ENCODE peak calls at places on chromosomes 12 and 14, in nine cellular contexts. S is neural progenitor cell, T is HCT116, F is hepatocyte, B is SK-N-SH, Q is OCI-LY7, R is PC-3, I is GM23248, W is MM.1S. Z is an unnamed sample.

GRCh38 chr14:52054678-52055077 is 14.2 kb downstream of the NID2 start:
- DNase-seq in B (no peak), W (no peak), Q (no peak), R (no peak), I (no peak), S (no peak), T (no peak), F (no peak), Z (no peak)

GRCh38 chr12:47098099-47098498 is 18.3 kb upstream of the AMIGO2 start:
- DNase-seq in Q (no peak), B (no peak), W (no peak), I (no peak), F (no peak), S (no peak), T (no peak), R (no peak), Z (no peak)

GRCh38 chr14:37708481-37708880 is 113.1 kb downstream of the TTC6 start:
- DNase-seq in S (no peak), R (no peak), F (no peak), Q (no peak), T (no peak), I (peak), W (no peak), B (no peak), Z (no peak)

GRCh38 chr14:89232366-89233070 is 184.5 kb downstream of the FOXN3 start:
- DNase-seq in Q (no peak), F (no peak), W (no peak), S (peak), R (no peak), B (no peak), I (no peak), T (no peak), Z (no peak)

GRCh38 chr12:78392918-78393317 is 471.7 kb upstream of the SYT1 start:
- DNase-seq in I (peak), T (no peak), B (peak), S (no peak), F (peak), W (no peak), R (peak), Q (peak), Z (no peak)

GRCh38 chr14:69260246-69260978 is 454 bp downstream of the GALNT16 start:
- DNase-seq in B (peak), I (peak), W (no peak), F (peak), R (no peak), T (no peak), Q (no peak), S (peak), Z (peak)

GRCh38 chr12:117045175-117045997 is 53.8 kb downstream of the TESC start:
- DNase-seq in F (no peak), R (no peak), Q (no peak), S (no peak), T (no peak), I (no peak), W (no peak), B (peak), Z (no peak)

GRCh38 chr12:132596016-132596415 is 14.4 kb downstream of the LRCOL1 start:
- DNase-seq in S (no peak), T (no peak), B (no peak), I (peak), W (no peak), Q (no peak), F (peak), R (peak), Z (no peak)

GRCh38 chr14:75822522-75823288 is 159.1 kb downstream of the TGFB3 start:
- DNase-seq in T (peak), S (no peak), I (peak), W (no peak), R (peak), Q (no peak), B (no peak), F (no peak), Z (no peak)

GRCh38 chr14:65428691-65429090 is 16.2 kb downstream of the FUT8 start:
- DNase-seq in I (no peak), S (no peak), T (no peak), R (no peak), Q (no peak), W (no peak), F (no peak), B (no peak), Z (no peak)

GRCh38 chr14:68705741-68706283 is 87.1 kb downstream of the ZFP36L1 start:
- DNase-seq in W (no peak), B (no peak), Q (no peak), I (no peak), T (no peak), F (no peak), S (no peak), R (no peak), Z (no peak)

GRCh38 chr12:4353785-4354208 is 25.7 kb downstream of the FGF23 start:
- DNase-seq in B (peak), I (peak), W (peak), S (peak), T (no peak), F (peak), R (peak), Q (peak), Z (peak)

GRCh38 chr14:34623506-34623905 is 6.4 kb downstream of the SNX6 start:
- DNase-seq in F (no peak), S (no peak), T (no peak), W (no peak), B (no peak), R (peak), Q (no peak), I (peak), Z (no peak)

GRCh38 chr14:22433059-22433458 is 156.0 kb downstream of the DAD1 start:
- DNase-seq in Q (peak), F (no peak), T (no peak), R (no peak), S (no peak), B (no peak), I (no peak), W (no peak), Z (no peak)

GRCh38 chr14:28987516-28987915 is 220.9 kb downstream of the FOXG1 start:
- DNase-seq in T (no peak), I (peak), F (no peak), W (no peak), Q (no peak), S (no peak), R (no peak), B (no peak), Z (no peak)

GRCh38 chr12:6852651-6853354 is 853 bp downstream of the USP5 start:
- DNase-seq in F (peak), S (peak), Q (peak), R (peak), T (no peak), I (peak), W (peak), B (peak), Z (peak)

GRCh38 chr12:50598321-50598862 is 93.6 kb downstream of the DIP2B start:
- DNase-seq in S (no peak), W (no peak), F (no peak), Q (no peak), I (peak), R (no peak), B (no peak), T (no peak), Z (no peak)

GRCh38 chr14:68458840-68459469 is 333.9 kb downstream of the ZFP36L1 start:
- DNase-seq in S (peak), Q (no peak), F (peak), I (peak), W (no peak), T (no peak), B (peak), R (peak), Z (peak)

GRCh38 chr12:7859552-7859951 is 13.2 kb downstream of the SLC2A14 start:
- DNase-seq in W (no peak), B (no peak), Q (no peak), S (no peak), I (peak), T (no peak), R (no peak), F (no peak), Z (no peak)

GRCh38 chr12:124293286-124294003 is 1.4 kb upstream of the RFLNA start:
- DNase-seq in B (no peak), T (no peak), S (no peak), F (no peak), Q (no peak), R (no peak), W (no peak), I (no peak), Z (no peak)

GRCh38 chr14:74579447-74580274 is 32.4 kb downstream of the LTBP2 start:
- DNase-seq in Q (no peak), W (no peak), I (peak), T (peak), R (peak), S (no peak), B (no peak), F (no peak), Z (no peak)

GRCh38 chr14:99412122-99413061 is 68.3 kb downstream of the SETD3 start:
- DNase-seq in Q (no peak), R (no peak), W (no peak), I (no peak), S (peak), B (no peak), T (no peak), F (no peak), Z (peak)

GRCh38 chr14:41718477-41719166 is 111.9 kb downstream of the LRFN5 start:
- DNase-seq in W (no peak), B (no peak), S (no peak), I (no peak), Q (no peak), T (no peak), R (peak), F (no peak), Z (no peak)

GRCh38 chr12:65532744-65533143 is 254.3 kb downstream of the MSRB3 start:
- DNase-seq in R (peak), I (peak), W (no peak), F (peak), S (no peak), Q (no peak), T (no peak), B (no peak), Z (no peak)

GRCh38 chr12:123075591-123076171 is 75.2 kb downstream of the PITPNM2 start:
- DNase-seq in I (no peak), W (no peak), T (no peak), S (peak), B (no peak), R (peak), Q (peak), F (peak), Z (peak)

GRCh38 chr12:28191018-28191595 is 851 bp downstream of the CCDC91 start:
- DNase-seq in R (peak), S (no peak), W (no peak), I (peak), F (no peak), B (peak), T (no peak), Q (peak), Z (peak)

GRCh38 chr12:93164103-93164880 is 213.4 kb upstream of the NUDT4 start:
- DNase-seq in T (no peak), W (no peak), I (peak), F (no peak), Q (no peak), S (no peak), B (no peak), R (peak), Z (no peak)

GRCh38 chr12:61523276-61523992 is 736.8 kb upstream of the USP15 start:
- DNase-seq in W (no peak), B (no peak), I (no peak), S (peak), F (no peak), R (no peak), Q (peak), T (no peak), Z (no peak)

GRCh38 chr14:94100847-94101246 is 9.7 kb upstream of the IFI27 start:
- DNase-seq in T (no peak), F (peak), Q (no peak), S (no peak), R (peak), I (peak), B (no peak), W (no peak), Z (no peak)

GRCh38 chr14:30330452-30330851 is 228.5 kb upstream of the G2E3 start:
- DNase-seq in Q (peak), T (peak), I (peak), W (no peak), B (peak), S (no peak), F (no peak), R (peak), Z (peak)

DNA sequence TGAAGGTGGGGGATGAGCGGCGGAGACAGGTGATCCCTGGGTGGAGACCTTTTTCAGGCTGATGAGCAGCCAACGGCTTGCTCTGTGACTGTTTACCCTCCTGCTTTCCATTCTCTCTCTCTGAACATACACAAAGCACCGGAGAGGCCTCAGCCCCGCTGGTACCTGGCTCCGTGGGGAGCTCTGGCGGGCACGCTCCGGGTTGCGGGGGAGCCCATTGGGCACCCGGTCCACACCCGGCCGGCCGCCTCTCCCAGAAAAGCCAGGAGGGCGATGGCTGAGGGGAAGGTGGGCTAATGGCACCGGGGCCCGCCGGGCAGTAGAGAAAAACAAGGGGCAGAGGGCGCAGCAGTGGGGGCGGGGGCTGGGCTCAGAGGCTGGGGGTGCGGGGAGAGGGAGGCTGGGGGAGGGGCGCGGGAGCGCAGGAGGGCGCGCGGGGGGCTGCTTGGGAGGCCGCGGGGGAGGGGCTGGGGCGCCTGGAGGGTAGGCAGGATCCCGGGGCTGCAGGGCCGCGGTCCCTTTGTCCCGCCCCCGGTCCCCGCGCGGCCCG is 422 bp downstream of the SMARCC2 start:
- DNase-seq in B (peak), W (no peak), R (no peak), I (peak), T (no peak), S (peak), F (peak), Q (peak), Z (peak)
- TF ChIP-seq EZH2phosphoT487 in B (no peak), W (no peak), R (no peak), I (no peak), T (no peak), S (no peak), F (no peak), Q (no peak), Z (no peak)

DNA sequence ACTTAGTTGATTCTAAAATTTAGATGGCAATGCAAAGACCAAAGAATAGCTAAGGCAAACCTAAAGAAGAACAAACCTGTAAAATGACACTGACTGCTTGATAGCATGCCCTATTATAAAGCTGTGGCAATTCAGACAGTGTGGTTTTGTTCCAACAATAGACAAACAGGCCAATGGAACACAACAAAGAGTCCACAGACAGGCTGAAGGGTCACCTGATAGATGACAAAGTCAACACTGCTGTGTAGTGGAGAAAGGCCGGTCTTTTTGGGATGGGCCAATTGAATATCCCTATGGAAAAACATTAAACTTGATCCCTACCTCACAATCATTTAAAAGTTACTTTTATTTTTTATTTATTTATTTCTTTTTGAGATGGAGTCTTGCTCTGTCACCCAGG is 33.8 kb upstream of the SLC25A3 start:
- DNase-seq in Q (no peak), S (no peak), T (no peak), B (no peak), W (no peak), F (no peak), R (no peak), I (no peak), Z (no peak)
- H3K27ac ChIP-seq in Q (no peak), S (no peak), T (no peak), B (no peak), W (no peak), F (no peak), R (no peak), I (no peak), Z (no peak)

GRCh38 chr14:101183376-101184103 is 280.0 kb upstream of the RTL1 start:
- DNase-seq in R (no peak), Q (peak), F (peak), W (no peak), S (peak), B (peak), T (no peak), I (no peak), Z (peak)
- TF ChIP-seq EZH2phosphoT487 in R (no peak), Q (no peak), F (no peak), W (no peak), S (no peak), B (no peak), T (no peak), I (no peak), Z (no peak)

GRCh38 chr12:111777345-111778045 is 10.8 kb downstream of the ALDH2 start:
- DNase-seq in B (no peak), Q (no peak), W (no peak), F (peak), I (no peak), R (no peak), T (no peak), S (no peak), Z (no peak)
- H3K27ac ChIP-seq in B (no peak), Q (no peak), W (no peak), F (peak), I (no peak), R (no peak), T (no peak), S (no peak), Z (no peak)

DNA sequence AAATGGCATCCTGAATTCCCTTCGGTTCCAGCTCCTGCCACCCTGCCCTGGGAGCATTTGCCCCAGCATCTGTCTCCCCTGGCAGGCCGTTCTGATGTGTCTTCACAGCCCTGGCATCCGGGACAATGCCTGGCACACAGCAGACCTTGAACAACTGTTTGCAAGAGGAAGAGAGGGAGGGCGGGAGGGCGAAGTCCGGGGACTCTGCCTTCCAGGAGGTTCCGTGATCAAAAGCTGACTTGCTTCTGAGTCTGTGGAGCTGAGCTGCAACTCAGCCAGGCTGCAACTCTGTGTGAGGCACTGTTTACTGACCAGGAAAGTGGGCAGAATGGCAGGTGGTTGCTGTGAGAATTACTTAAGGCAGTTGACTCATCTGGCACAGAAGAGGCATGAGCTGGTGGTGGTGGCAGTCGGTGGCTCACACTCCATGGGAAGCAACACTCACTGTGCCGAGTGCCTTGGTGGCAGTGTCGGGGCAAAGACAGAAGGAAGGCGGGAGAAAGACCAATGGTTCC is 61.1 kb upstream of the DLK1 start:
- DNase-seq in I (peak), F (peak), S (no peak), B (no peak), T (no peak), R (peak), W (no peak), Q (no peak), Z (no peak)
- TF ChIP-seq EZH2phosphoT487 in I (no peak), F (no peak), S (no peak), B (no peak), T (no peak), R (peak), W (no peak), Q (no peak), Z (no peak)

GRCh38 chr14:32381869-32382268 is 52.8 kb downstream of the AKAP6 start:
- DNase-seq in W (no peak), I (peak), S (no peak), F (no peak), B (no peak), R (peak), T (no peak), Q (no peak), Z (no peak)
- H3K27ac ChIP-seq in W (no peak), I (no peak), S (no peak), F (no peak), B (no peak), R (no peak), T (no peak), Q (no peak), Z (no peak)